ENCODE peak calls at places on chromosomes 6 and 20, in six cellular contexts. I, V, U, S, B and Y are unnamed samples.

GRCh38 chr20:53866787-53867740 is 203.3 kb downstream of the BCAS1 start:
- DNase-seq in V (no peak), I (no peak), B (no peak), S (no peak), U (no peak), Y (no peak)

GRCh38 chr6:158757753-158758090 is 61.4 kb downstream of the EZR start:
- DNase-seq in I (no peak), S (no peak), U (no peak), V (peak; percentile 10), B (no peak), Y (no peak)

GRCh38 chr20:11544029-11544678 is 373.5 kb upstream of the BTBD3 start:
- DNase-seq in U (peak; percentile 69), S (no peak), I (peak; percentile 76), B (no peak), V (no peak), Y (peak; percentile 40)

GRCh38 chr6:80466981-80467380 is 360.5 kb downstream of the BCKDHB start:
- DNase-seq in B (no peak), U (no peak), V (no peak), I (no peak), S (no peak), Y (no peak)

GRCh38 chr6:90284236-90284744 is 12.4 kb downstream of the BACH2 start:
- DNase-seq in U (no peak), V (no peak), B (no peak), S (no peak), I (peak; percentile 91), Y (peak; percentile 96)

GRCh38 chr6:133313068-133313467 is 71.9 kb downstream of the EYA4 start:
- DNase-seq in S (no peak), U (no peak), V (no peak), B (no peak), I (no peak), Y (no peak)

GRCh38 chr6:104402572-104402971 is 457.1 kb downstream of the HACE1 start:
- DNase-seq in U (no peak), S (no peak), V (no peak), I (no peak), B (no peak), Y (no peak)

GRCh38 chr6:56767892-56768531 is 125.3 kb upstream of the DST start:
- DNase-seq in S (no peak), B (no peak), I (no peak), U (no peak), V (no peak), Y (peak; percentile 45)

GRCh38 chr6:57123111-57123510 is 33.1 kb downstream of the ZNF451 start:
- DNase-seq in I (no peak), S (no peak), V (no peak), U (no peak), B (no peak), Y (no peak)

GRCh38 chr6:104881964-104882668 is 22.4 kb upstream of the HACE1 start:
- DNase-seq in V (no peak), B (no peak), U (no peak), S (no peak), I (no peak), Y (no peak)

GRCh38 chr6:111050265-111051023 is 36.9 kb upstream of the SLC16A10 start:
- DNase-seq in V (no peak), U (no peak), S (no peak), B (no peak), I (no peak), Y (no peak)

GRCh38 chr20:32479697-32480140 is 105.4 kb downstream of the NOL4L start:
- DNase-seq in B (no peak), U (no peak), V (no peak), S (no peak), I (no peak), Y (no peak)
- H3K4me3 ChIP-seq in B (no peak overlapping the region), U (no peak overlapping the region), V (no peak overlapping the region), S (no peak overlapping the region), I (no peak overlapping the region), Y (no peak overlapping the region)

GRCh38 chr6:24991748-24992467 is 56.1 kb upstream of the RIPOR2 start:
- DNase-seq in B (peak; percentile 36), U (peak; percentile 81), V (peak; percentile 63), I (no peak), S (peak; percentile 62), Y (no peak)
- H3K4me3 ChIP-seq in B (no peak overlapping the region), U (no peak overlapping the region), V (no peak overlapping the region), I (no peak overlapping the region), S (no peak overlapping the region), Y (no peak overlapping the region)

GRCh38 chr6:138107078-138107751 is at the start of gene PERP:
- DNase-seq in V (peak; percentile 86), U (peak; percentile 78), B (peak; percentile 84), S (peak; percentile 85), I (peak; percentile 15), Y (peak; percentile 27)
- H3K4me3 ChIP-seq in V (peak within 1 kb of the TSS; percentile 80), U (peak within 1 kb of the TSS; percentile 78), B (peak within 1 kb of the TSS; percentile 63), S (peak within 1 kb of the TSS; percentile 62), I (peak within 1 kb of the TSS; percentile 77), Y (peak within 1 kb of the TSS; percentile 67)

GRCh38 chr6:31308050-31308844 is 36.4 kb upstream of the HLA-C start:
- DNase-seq in U (no peak), I (no peak), V (peak; percentile 61), S (peak; percentile 93), B (peak; percentile 86), Y (no peak)
- H3K4me3 ChIP-seq in U (no peak overlapping the region), I (no peak overlapping the region), V (peak overlapping the region; percentile 46), S (peak overlapping the region; percentile 65), B (peak overlapping the region; percentile 30), Y (no peak overlapping the region)

GRCh38 chr6:112432853-112433252 is 85.7 kb downstream of the RFPL4B start:
- DNase-seq in S (no peak), I (no peak), V (no peak), B (no peak), U (no peak), Y (no peak)

GRCh38 chr6:112431803-112432202 is 84.7 kb downstream of the RFPL4B start:
- DNase-seq in B (no peak), V (no peak), I (no peak), S (no peak), U (no peak), Y (no peak)

GRCh38 chr6:112437053-112437452 is 89.9 kb downstream of the RFPL4B start:
- DNase-seq in V (no peak), B (no peak), S (no peak), I (no peak), U (peak; percentile 89), Y (no peak)

GRCh38 chr6:112434896-112435295 is 87.8 kb downstream of the RFPL4B start:
- DNase-seq in U (peak; percentile 12), S (no peak), I (no peak), V (no peak), B (no peak), Y (no peak)

DNA sequence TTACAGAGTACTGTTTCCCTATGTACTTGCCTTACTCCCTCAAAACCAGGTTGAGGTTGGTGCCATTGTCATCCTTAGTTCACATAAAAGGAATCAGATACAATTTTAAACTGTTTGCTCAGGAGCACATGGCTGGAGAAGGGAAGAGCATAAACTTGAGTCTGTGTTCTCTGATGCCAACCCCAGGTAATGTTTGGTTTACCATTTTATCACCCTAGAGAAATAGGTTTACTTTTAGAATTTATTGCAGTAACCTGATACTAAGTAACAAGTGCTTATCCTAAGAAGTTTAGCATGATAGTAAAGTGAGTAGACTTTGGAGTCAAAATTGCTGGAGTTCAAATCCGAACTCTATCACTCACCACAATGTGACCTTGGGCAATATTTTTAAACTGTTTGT is 86.3 kb downstream of the RFPL4B start:
- DNase-seq in S (no peak), B (no peak), I (no peak), U (no peak), V (no peak), Y (no peak)
- H3K4me3 ChIP-seq in S (no peak overlapping the region), B (no peak overlapping the region), I (no peak overlapping the region), U (no peak overlapping the region), V (no peak overlapping the region), Y (no peak overlapping the region)

GRCh38 chr20:20711413-20711812 is 1.0 kb downstream of the RALGAPA2 start:
- DNase-seq in B (peak; percentile 41), I (no peak), S (no peak), V (no peak), U (no peak), Y (no peak)

GRCh38 chr20:20710443-20710842 is 2.0 kb downstream of the RALGAPA2 start:
- DNase-seq in I (no peak), U (no peak), V (no peak), B (no peak), S (no peak), Y (no peak)

GRCh38 chr20:20712004-20712473 is 405 bp downstream of the RALGAPA2 start:
- DNase-seq in B (no peak), V (peak; percentile 53), I (no peak), U (peak; percentile 43), S (no peak), Y (no peak)

GRCh38 chr20:20709858-20710257 is 2.6 kb downstream of the RALGAPA2 start:
- DNase-seq in U (no peak), B (no peak), S (no peak), V (no peak), I (no peak), Y (no peak)

DNA sequence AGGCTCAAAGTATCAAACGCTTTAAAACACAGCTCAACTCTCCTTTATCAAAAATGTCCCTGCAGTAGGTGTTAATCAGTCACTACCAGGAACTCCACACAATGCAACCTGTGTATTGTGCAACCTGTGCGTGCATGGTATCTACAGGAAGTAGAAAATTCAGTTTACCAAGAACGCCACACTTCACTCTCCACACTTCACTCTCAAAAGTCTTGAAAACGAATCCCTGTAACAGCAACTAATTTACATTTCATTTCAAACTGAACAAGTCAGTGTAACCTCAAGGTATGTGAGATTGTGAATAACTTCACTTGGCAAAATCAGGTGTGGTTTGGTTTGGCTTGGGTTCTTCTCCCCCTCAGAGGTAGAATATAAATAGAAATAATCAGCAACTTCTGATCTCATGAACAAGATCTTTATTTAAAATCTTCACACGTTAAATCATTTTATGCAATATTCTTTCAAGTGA is 1.6 kb downstream of the RALGAPA2 start:
- DNase-seq in I (no peak), B (peak; percentile 65), S (peak; percentile 61), U (no peak), V (peak; percentile 77), Y (no peak)
- H3K4me3 ChIP-seq in I (no peak overlapping the region), B (peak overlapping the region; percentile 84), S (peak overlapping the region; percentile 89), U (no peak overlapping the region), V (peak overlapping the region; percentile 99), Y (no peak overlapping the region)

GRCh38 chr6:170287371-170287876 is 3.5 kb downstream of the DLL1 start:
- DNase-seq in S (no peak), B (no peak), U (no peak), I (no peak), V (peak; percentile 21), Y (no peak)
- H3K4me3 ChIP-seq in S (peak overlapping the region; percentile 21), B (no peak overlapping the region), U (no peak overlapping the region), I (no peak overlapping the region), V (peak overlapping the region; percentile 83), Y (no peak overlapping the region)

GRCh38 chr6:26240981-26241770 is 123.8 kb upstream of the BTN3A2 start:
- DNase-seq in V (no peak), S (peak; percentile 59), B (no peak), U (no peak), I (peak; percentile 78), Y (peak; percentile 84)
- H3K4me3 ChIP-seq in V (peak overlapping the region; percentile 46), S (peak overlapping the region; percentile 52), B (no peak overlapping the region), U (peak overlapping the region; percentile 46), I (peak overlapping the region; percentile 77), Y (peak overlapping the region; percentile 73)

GRCh38 chr20:38031957-38032356 is 1.3 kb downstream of the TTI1 start:
- DNase-seq in U (no peak), B (no peak), V (no peak), S (no peak), I (no peak), Y (no peak)
- H3K4me3 ChIP-seq in U (no peak overlapping the region), B (no peak overlapping the region), V (peak overlapping the region; percentile 99), S (no peak overlapping the region), I (no peak overlapping the region), Y (no peak overlapping the region)